ENCODE peak calls at places on chromosome 12, in eight cellular contexts. R, S, M, W, O, Z, Q and T are unnamed samples.

GRCh38 chr12:112798019-112798760 is 6.6 kb downstream of the RPH3A start:
- DNase-seq in R (no peak), S (no peak), M (no peak), W (no peak), O (peak; percentile 3), Z (no peak), Q (no peak), T (no peak)

GRCh38 chr12:2959508-2960431 is 573 bp downstream of the TEAD4 start:
- DNase-seq in R (no peak), S (peak; percentile 67), M (peak; percentile 59), W (no peak), O (peak; percentile 72), Z (peak; percentile 57), Q (no peak), T (peak; percentile 20)

GRCh38 chr12:78698747-78699146 is 165.8 kb upstream of the SYT1 start:
- DNase-seq in R (no peak), S (peak; percentile 70), M (peak; percentile 76), W (no peak), O (peak; percentile 18), Z (peak; percentile 4), Q (no peak), T (no peak)

GRCh38 chr12:132445884-132446471 is 44.0 kb upstream of the FBRSL1 start:
- DNase-seq in R (no peak), S (peak; percentile 100), M (peak; percentile 53), W (peak; percentile 77), O (peak; percentile 57), Z (peak; percentile 58), Q (peak; percentile 99), T (no peak)

GRCh38 chr12:31234955-31235867 is 90.7 kb downstream of the SINHCAF start:
- DNase-seq in R (no peak), S (peak; percentile 58), M (peak; percentile 34), W (peak; percentile 59), O (peak; percentile 36), Z (peak; percentile 35), Q (peak; percentile 30), T (no peak)

GRCh38 chr12:104551313-104551931 is 94.7 kb downstream of the CHST11 start:
- DNase-seq in R (no peak), S (no peak), M (no peak), W (no peak), O (no peak), Z (no peak), Q (no peak), T (no peak)

GRCh38 chr12:121789800-121790748 is 3.4 kb downstream of the RHOF start:
- DNase-seq in R (no peak), S (no peak), M (no peak), W (peak; percentile 97), O (no peak), Z (no peak), Q (peak; percentile 99), T (no peak)

GRCh38 chr12:75623631-75624118 is 112.3 kb upstream of the KRR1 start:
- DNase-seq in R (no peak), S (peak; percentile 81), M (peak; percentile 90), W (no peak), O (peak; percentile 53), Z (peak; percentile 38), Q (peak; percentile 25), T (no peak)

GRCh38 chr12:625998-626397 is 37.2 kb downstream of the NINJ2 start:
- DNase-seq in R (no peak), S (no peak), M (no peak), W (no peak), O (no peak), Z (no peak), Q (no peak), T (no peak)

GRCh38 chr12:122235741-122236140 is 9.9 kb upstream of the DIABLO start:
- DNase-seq in R (no peak), S (no peak), M (no peak), W (no peak), O (no peak), Z (no peak), Q (peak; percentile 90), T (no peak)

GRCh38 chr12:6090786-6091185 is 33.7 kb downstream of the VWF start:
- DNase-seq in R (no peak), S (no peak), M (peak; percentile 58), W (peak; percentile 81), O (no peak), Z (peak; percentile 47), Q (no peak), T (no peak)

GRCh38 chr12:20426191-20426590 is 57.9 kb downstream of the PDE3A start:
- DNase-seq in R (no peak), S (no peak), M (no peak), W (no peak), O (no peak), Z (peak; percentile 79), Q (no peak), T (no peak)

GRCh38 chr12:30963709-30964564 is 37.4 kb downstream of the TSPAN11 start:
- DNase-seq in R (no peak), S (no peak), M (no peak), W (no peak), O (no peak), Z (no peak), Q (no peak), T (no peak)

GRCh38 chr12:64103821-64104220 is 118.3 kb downstream of the KICS2 start:
- DNase-seq in R (no peak), S (no peak), M (peak; percentile 21), W (no peak), O (no peak), Z (peak; percentile 59), Q (no peak), T (no peak)

GRCh38 chr12:80707830-80708534 is 548 bp downstream of the MYF6 start:
- DNase-seq in R (no peak), S (no peak), M (no peak), W (no peak), O (no peak), Z (no peak), Q (no peak), T (no peak)

GRCh38 chr12:94338395-94338794 is 121.3 kb downstream of the CEP83 start:
- DNase-seq in R (no peak), S (no peak), M (no peak), W (no peak), O (no peak), Z (no peak), Q (no peak), T (no peak)

GRCh38 chr12:31887109-31887811 is 72.0 kb upstream of the RESF1 start:
- DNase-seq in R (no peak), S (no peak), M (no peak), W (peak; percentile 64), O (no peak), Z (no peak), Q (peak; percentile 36), T (no peak)

GRCh38 chr12:29752121-29752520 is 31.6 kb downstream of the TMTC1 start:
- DNase-seq in R (no peak), S (no peak), M (no peak), W (no peak), O (no peak), Z (no peak), Q (no peak), T (no peak)

GRCh38 chr12:118853634-118854033 is 127.7 kb upstream of the SRRM4 start:
- DNase-seq in R (no peak), S (no peak), M (peak; percentile 1), W (no peak), O (no peak), Z (no peak), Q (peak; percentile 29), T (no peak)

GRCh38 chr12:119061208-119061796 is 80.0 kb downstream of the SRRM4 start:
- DNase-seq in R (no peak), S (peak; percentile 53), M (peak; percentile 58), W (peak; percentile 48), O (peak; percentile 16), Z (peak; percentile 9), Q (peak; percentile 70), T (no peak)

GRCh38 chr12:57842342-57843294 is 3.9 kb downstream of the CTDSP2 start:
- DNase-seq in R (no peak), S (no peak), M (no peak), W (no peak), O (no peak), Z (no peak), Q (peak; percentile 35), T (no peak)
- H3K4me3 ChIP-seq in R (peak overlapping the region; percentile 99), S (no peak overlapping the region), M (no peak overlapping the region), W (no peak overlapping the region), O (no peak overlapping the region), Z (peak overlapping the region; percentile 96), Q (no peak overlapping the region), T (peak overlapping the region; percentile 11)

GRCh38 chr12:47904647-47905312 is at the start of gene VDR:
- DNase-seq in R (no peak), S (peak; percentile 87), M (peak; percentile 89), W (peak; percentile 91), O (peak; percentile 61), Z (peak; percentile 75), Q (peak; percentile 91), T (no peak)
- TF ChIP-seq CTCF in R (peak; percentile 11), S (no peak), M (peak; percentile 48), W (no peak), O (no peak), Z (peak; percentile 47), Q (peak; percentile 42), T (no peak)

DNA sequence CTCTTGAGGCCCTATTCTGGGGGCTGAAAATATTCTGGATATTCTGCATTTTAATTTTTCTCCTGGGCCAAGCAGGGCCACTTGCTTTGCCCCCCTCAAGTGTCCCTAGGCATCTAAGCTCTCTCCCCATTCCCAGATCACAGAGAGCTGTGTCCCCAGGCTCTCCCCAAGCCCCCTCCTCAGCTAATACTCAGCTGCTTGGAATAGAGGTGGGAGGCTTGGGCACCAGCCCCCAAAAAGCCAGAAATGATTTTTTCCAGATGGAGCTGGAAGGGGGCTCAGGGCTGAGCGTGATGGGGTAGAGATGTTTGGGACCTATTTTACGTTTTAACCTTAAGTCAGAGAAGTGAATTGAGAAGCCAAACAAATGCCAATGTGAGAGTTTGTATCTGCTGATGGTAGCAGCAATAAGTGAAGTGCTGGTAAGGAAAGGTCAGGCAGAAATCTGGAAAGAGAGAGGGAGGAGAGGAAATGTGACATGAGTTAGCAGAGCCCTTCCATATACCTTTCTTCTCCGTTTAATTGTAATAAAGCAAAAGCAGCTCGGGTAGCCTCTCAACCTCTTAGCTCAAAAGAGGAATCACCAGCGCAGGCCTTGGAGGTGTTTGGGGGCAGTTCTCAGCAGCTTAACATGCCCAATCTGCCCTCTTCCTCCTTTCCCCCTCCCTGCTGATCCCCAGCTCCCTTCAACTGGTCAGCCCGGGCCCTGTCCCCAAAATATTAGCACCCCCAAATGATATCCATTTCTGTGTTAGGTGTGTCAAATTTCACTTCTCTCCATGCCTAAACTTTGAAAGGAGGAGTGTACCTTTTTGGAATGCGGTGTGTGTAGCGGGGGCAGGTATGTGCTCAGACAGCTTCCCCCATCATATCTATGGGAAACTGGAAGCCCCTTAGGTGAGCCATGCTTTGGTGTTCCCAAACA is 5.0 kb upstream of the HOXC6 start:
- DNase-seq in R (no peak), S (no peak), M (no peak), W (no peak), O (no peak), Z (no peak), Q (no peak), T (no peak)
- H3K4me3 ChIP-seq in R (peak overlapping the region; percentile 55), S (no peak overlapping the region), M (no peak overlapping the region), W (no peak overlapping the region), O (no peak overlapping the region), Z (peak overlapping the region; percentile 98), Q (no peak overlapping the region), T (no peak overlapping the region)

DNA sequence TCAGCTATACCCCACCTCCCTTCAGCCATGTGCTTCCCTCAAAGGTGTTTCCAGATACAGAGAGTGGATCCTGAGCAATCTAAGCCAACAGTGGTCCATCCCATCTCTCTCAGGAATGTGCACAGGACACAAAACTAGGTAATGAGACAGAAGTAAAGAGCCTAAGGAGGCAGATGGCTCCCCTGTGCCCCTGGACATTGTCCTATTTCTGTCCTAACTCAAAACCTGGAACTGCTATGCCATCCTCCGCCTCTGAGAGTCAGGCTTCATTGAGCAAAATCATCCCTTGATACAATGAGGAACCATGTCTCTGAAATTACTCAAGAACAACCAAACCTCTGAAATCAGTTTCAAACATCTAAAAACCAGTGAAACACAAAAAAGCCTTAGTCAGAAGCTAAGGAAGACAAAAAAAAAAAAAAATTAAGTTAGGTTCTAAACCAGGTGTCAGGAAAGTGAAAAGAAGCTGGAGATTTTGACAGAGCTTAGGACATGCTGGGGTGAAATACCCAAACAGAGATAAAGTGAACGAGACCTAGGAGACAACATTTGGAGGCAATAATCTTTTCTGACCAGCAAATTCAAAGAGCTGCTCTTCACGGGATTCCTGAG is 200.3 kb upstream of the PLEKHG7 start:
- DNase-seq in R (no peak), S (peak; percentile 35), M (peak; percentile 19), W (peak; percentile 56), O (no peak), Z (no peak), Q (peak; percentile 63), T (no peak)
- TF ChIP-seq CTCF in R (no peak), S (no peak), M (peak; percentile 41), W (peak; percentile 5), O (no peak), Z (no peak), Q (peak; percentile 34), T (peak; percentile 19)